ENCODE peak calls at places on chromosomes 5 and 9, in four cellular contexts. One of them, this sample, is unnamed.

GRCh38 chr5:32290922-32291321 is 21.8 kb downstream of the MTMR12 start:
- DNase-seq in AG09319: no peak
- DNase-seq in NCI-H2029: no peak
- DNase-seq in NCI-H1105: no peak
- DNase-seq in this sample: no peak

GRCh38 chr5:179265529-179266290 is 79.6 kb downstream of the ADAMTS2 start:
- DNase-seq in AG09319: peak; percentile 98
- DNase-seq in NCI-H2029: no peak
- DNase-seq in NCI-H1105: no peak
- DNase-seq in this sample: peak; percentile 24

GRCh38 chr9:113148377-113148715 is 2.5 kb upstream of the SLC31A2 start:
- DNase-seq in AG09319: no peak
- DNase-seq in NCI-H2029: no peak
- DNase-seq in NCI-H1105: no peak
- DNase-seq in this sample: no peak

GRCh38 chr5:176383961-176384360 is 4.4 kb downstream of the NOP16 start:
- DNase-seq in AG09319: no peak
- DNase-seq in NCI-H2029: no peak
- DNase-seq in NCI-H1105: no peak
- DNase-seq in this sample: no peak

GRCh38 chr9:133225171-133226011 is 16.3 kb upstream of the OBP2B start:
- DNase-seq in AG09319: no peak
- DNase-seq in NCI-H2029: no peak
- DNase-seq in NCI-H1105: no peak
- DNase-seq in this sample: no peak

GRCh38 chr9:72365525-72366256 is 683 bp upstream of the ZFAND5 start:
- DNase-seq in AG09319: peak; percentile 79
- DNase-seq in NCI-H2029: peak; percentile 80
- DNase-seq in NCI-H1105: peak; percentile 74
- DNase-seq in this sample: peak; percentile 13

GRCh38 chr5:75465480-75465879 is 45.9 kb downstream of the CERT1 start:
- DNase-seq in AG09319: no peak
- DNase-seq in NCI-H2029: no peak
- DNase-seq in NCI-H1105: no peak
- DNase-seq in this sample: no peak

GRCh38 chr5:174307031-174307408 is 261.5 kb downstream of the NSG2 start:
- DNase-seq in AG09319: no peak
- DNase-seq in NCI-H2029: no peak
- DNase-seq in NCI-H1105: no peak
- DNase-seq in this sample: no peak

GRCh38 chr5:62650197-62650596 is 71.6 kb downstream of the LRRC70 start:
- DNase-seq in AG09319: no peak
- DNase-seq in NCI-H2029: no peak
- DNase-seq in NCI-H1105: no peak
- DNase-seq in this sample: no peak

GRCh38 chr5:6704361-6704851 is 8.8 kb upstream of the TENT4A start:
- DNase-seq in AG09319: peak; percentile 50
- DNase-seq in NCI-H2029: no peak
- DNase-seq in NCI-H1105: no peak
- DNase-seq in this sample: no peak

GRCh38 chr5:61332369-61332745 is 299 bp downstream of the ZSWIM6 start:
- DNase-seq in AG09319: no peak
- DNase-seq in NCI-H2029: no peak
- DNase-seq in NCI-H1105: no peak
- DNase-seq in this sample: no peak

GRCh38 chr9:121393318-121393717 is 23.3 kb upstream of the STOM start:
- DNase-seq in AG09319: no peak
- DNase-seq in NCI-H2029: no peak
- DNase-seq in NCI-H1105: no peak
- DNase-seq in this sample: peak; percentile 5

GRCh38 chr5:56561455-56561854 is 253.9 kb upstream of the MAP3K1 start:
- DNase-seq in AG09319: no peak
- DNase-seq in NCI-H2029: no peak
- DNase-seq in NCI-H1105: no peak
- DNase-seq in this sample: no peak

GRCh38 chr5:53777864-53778618 is 217.6 kb downstream of the NDUFS4 start:
- DNase-seq in AG09319: no peak
- DNase-seq in NCI-H2029: peak; percentile 22
- DNase-seq in NCI-H1105: no peak
- DNase-seq in this sample: no peak

This sample was measured in DMS79 treated with DMSO at 0.1 percent for 48 hours.